ENCODE peak calls at places on chromosomes 16 and 17, in nine cellular contexts. One of them, this sample, is unnamed. For H3K36me3, the result is how much of the 10 kb centered on the place peaks cover.

GRCh38 chr17:79002291-79002690 is 7.3 kb downstream of the CANT1 start:
- DNase-seq in right atrium auricular region: no peak
- DNase-seq in breast epithelium: no peak
- DNase-seq in CD8-positive, alpha-beta memory T cell: no peak
- DNase-seq in pancreas: no peak
- DNase-seq in hepatocyte: no peak
- DNase-seq in body of pancreas: no peak
- DNase-seq in Caco-2: no peak
- DNase-seq in tibial nerve: no peak
- DNase-seq in this sample: no peak

GRCh38 chr17:5444209-5444608 is 5.3 kb upstream of the C1QBP start:
- DNase-seq in right atrium auricular region: no peak
- DNase-seq in breast epithelium: no peak
- DNase-seq in CD8-positive, alpha-beta memory T cell: no peak
- DNase-seq in pancreas: no peak
- DNase-seq in hepatocyte: no peak
- DNase-seq in body of pancreas: no peak
- DNase-seq in Caco-2: no peak
- DNase-seq in tibial nerve: no peak
- DNase-seq in this sample: no peak

GRCh38 chr17:77036841-77037381 is 103.9 kb upstream of the SEC14L1 start:
- DNase-seq in right atrium auricular region: no peak
- DNase-seq in breast epithelium: no peak
- DNase-seq in CD8-positive, alpha-beta memory T cell: no peak
- DNase-seq in pancreas: no peak
- DNase-seq in hepatocyte: no peak
- DNase-seq in body of pancreas: no peak
- DNase-seq in Caco-2: peak
- DNase-seq in tibial nerve: no peak
- DNase-seq in this sample: no peak

GRCh38 chr16:64455275-64455674 is 666.6 kb downstream of the CDH11 start:
- DNase-seq in right atrium auricular region: no peak
- DNase-seq in breast epithelium: no peak
- DNase-seq in CD8-positive, alpha-beta memory T cell: no peak
- DNase-seq in pancreas: no peak
- DNase-seq in hepatocyte: no peak
- DNase-seq in body of pancreas: no peak
- DNase-seq in Caco-2: no peak
- DNase-seq in tibial nerve: no peak
- DNase-seq in this sample: no peak

GRCh38 chr17:14882131-14882530 is 383.0 kb downstream of the PMP22 start:
- DNase-seq in right atrium auricular region: no peak
- DNase-seq in breast epithelium: no peak
- DNase-seq in CD8-positive, alpha-beta memory T cell: no peak
- DNase-seq in pancreas: no peak
- DNase-seq in hepatocyte: no peak
- DNase-seq in body of pancreas: no peak
- DNase-seq in Caco-2: no peak
- DNase-seq in tibial nerve: no peak
- DNase-seq in this sample: no peak

GRCh38 chr16:77555781-77556180 is 120.9 kb upstream of the ADAMTS18 start:
- DNase-seq in right atrium auricular region: no peak
- DNase-seq in breast epithelium: no peak
- DNase-seq in CD8-positive, alpha-beta memory T cell: no peak
- DNase-seq in pancreas: no peak
- DNase-seq in hepatocyte: no peak
- DNase-seq in body of pancreas: no peak
- DNase-seq in Caco-2: no peak
- DNase-seq in tibial nerve: no peak
- DNase-seq in this sample: no peak

GRCh38 chr17:57158296-57158695 is 73.2 kb downstream of the AKAP1 start:
- DNase-seq in right atrium auricular region: no peak
- DNase-seq in breast epithelium: no peak
- DNase-seq in CD8-positive, alpha-beta memory T cell: no peak
- DNase-seq in pancreas: no peak
- DNase-seq in hepatocyte: no peak
- DNase-seq in body of pancreas: no peak
- DNase-seq in Caco-2: no peak
- DNase-seq in tibial nerve: no peak
- DNase-seq in this sample: no peak

GRCh38 chr17:47896672-47897490 is 845 bp downstream of the SP2 start:
- DNase-seq in right atrium auricular region: peak
- DNase-seq in breast epithelium: no peak
- DNase-seq in CD8-positive, alpha-beta memory T cell: no peak
- DNase-seq in pancreas: no peak
- DNase-seq in hepatocyte: no peak
- DNase-seq in body of pancreas: no peak
- DNase-seq in Caco-2: no peak
- DNase-seq in tibial nerve: no peak
- DNase-seq in this sample: no peak

GRCh38 chr16:17469011-17469741 is 1.6 kb downstream of the XYLT1 start:
- DNase-seq in right atrium auricular region: no peak
- DNase-seq in breast epithelium: no peak
- DNase-seq in CD8-positive, alpha-beta memory T cell: no peak
- DNase-seq in pancreas: no peak
- DNase-seq in hepatocyte: no peak
- DNase-seq in body of pancreas: no peak
- DNase-seq in Caco-2: peak
- DNase-seq in tibial nerve: no peak
- DNase-seq in this sample: no peak

GRCh38 chr17:17264430-17264829 is 16.6 kb downstream of the COPS3 start:
- DNase-seq in right atrium auricular region: no peak
- DNase-seq in breast epithelium: no peak
- DNase-seq in CD8-positive, alpha-beta memory T cell: no peak
- DNase-seq in pancreas: no peak
- DNase-seq in hepatocyte: no peak
- DNase-seq in body of pancreas: no peak
- DNase-seq in Caco-2: no peak
- DNase-seq in tibial nerve: no peak
- DNase-seq in this sample: no peak
- H3K36me3 ChIP-seq in right atrium auricular region: half or more
- H3K36me3 ChIP-seq in breast epithelium: under half
- H3K36me3 ChIP-seq in CD8-positive, alpha-beta memory T cell: under half
- H3K36me3 ChIP-seq in pancreas: under half
- H3K36me3 ChIP-seq in hepatocyte: under half
- H3K36me3 ChIP-seq in body of pancreas: under half
- H3K36me3 ChIP-seq in Caco-2: under half
- H3K36me3 ChIP-seq in tibial nerve: half or more
- H3K36me3 ChIP-seq in this sample: half or more

GRCh38 chr17:64508683-64509082 is 1.9 kb downstream of the CEP95 start:
- DNase-seq in right atrium auricular region: no peak
- DNase-seq in breast epithelium: no peak
- DNase-seq in CD8-positive, alpha-beta memory T cell: no peak
- DNase-seq in pancreas: no peak
- DNase-seq in hepatocyte: no peak
- DNase-seq in body of pancreas: no peak
- DNase-seq in Caco-2: no peak
- DNase-seq in tibial nerve: no peak
- DNase-seq in this sample: no peak
- H3K36me3 ChIP-seq in right atrium auricular region: half or more
- H3K36me3 ChIP-seq in breast epithelium: under half
- H3K36me3 ChIP-seq in CD8-positive, alpha-beta memory T cell: under half
- H3K36me3 ChIP-seq in pancreas: under half
- H3K36me3 ChIP-seq in hepatocyte: under half
- H3K36me3 ChIP-seq in body of pancreas: under half
- H3K36me3 ChIP-seq in Caco-2: under half
- H3K36me3 ChIP-seq in tibial nerve: under half
- H3K36me3 ChIP-seq in this sample: under half

GRCh38 chr17:2964370-2964769 is 99.0 kb downstream of the OR1D5 start:
- DNase-seq in right atrium auricular region: no peak
- DNase-seq in breast epithelium: peak
- DNase-seq in CD8-positive, alpha-beta memory T cell: no peak
- DNase-seq in pancreas: no peak
- DNase-seq in hepatocyte: no peak
- DNase-seq in body of pancreas: no peak
- DNase-seq in Caco-2: no peak
- DNase-seq in tibial nerve: no peak
- DNase-seq in this sample: no peak

GRCh38 chr17:2964831-2965230 is 98.6 kb downstream of the OR1D5 start:
- DNase-seq in right atrium auricular region: no peak
- DNase-seq in breast epithelium: peak
- DNase-seq in CD8-positive, alpha-beta memory T cell: no peak
- DNase-seq in pancreas: no peak
- DNase-seq in hepatocyte: no peak
- DNase-seq in body of pancreas: no peak
- DNase-seq in Caco-2: no peak
- DNase-seq in tibial nerve: no peak
- DNase-seq in this sample: no peak

GRCh38 chr17:2967515-2967914 is 95.9 kb downstream of the OR1D5 start:
- DNase-seq in right atrium auricular region: no peak
- DNase-seq in breast epithelium: peak
- DNase-seq in CD8-positive, alpha-beta memory T cell: no peak
- DNase-seq in pancreas: no peak
- DNase-seq in hepatocyte: no peak
- DNase-seq in body of pancreas: no peak
- DNase-seq in Caco-2: no peak
- DNase-seq in tibial nerve: no peak
- DNase-seq in this sample: no peak

GRCh38 chr17:2964028-2964356 is 99.4 kb downstream of the OR1D5 start:
- DNase-seq in right atrium auricular region: no peak
- DNase-seq in breast epithelium: no peak
- DNase-seq in CD8-positive, alpha-beta memory T cell: no peak
- DNase-seq in pancreas: no peak
- DNase-seq in hepatocyte: no peak
- DNase-seq in body of pancreas: no peak
- DNase-seq in Caco-2: no peak
- DNase-seq in tibial nerve: no peak
- DNase-seq in this sample: no peak

GRCh38 chr17:2965621-2966275 is 97.7 kb downstream of the OR1D5 start:
- DNase-seq in right atrium auricular region: no peak
- DNase-seq in breast epithelium: peak
- DNase-seq in CD8-positive, alpha-beta memory T cell: no peak
- DNase-seq in pancreas: no peak
- DNase-seq in hepatocyte: peak
- DNase-seq in body of pancreas: no peak
- DNase-seq in Caco-2: peak
- DNase-seq in tibial nerve: no peak
- DNase-seq in this sample: no peak
- H3K36me3 ChIP-seq in right atrium auricular region: under half
- H3K36me3 ChIP-seq in breast epithelium: under half
- H3K36me3 ChIP-seq in CD8-positive, alpha-beta memory T cell: under half
- H3K36me3 ChIP-seq in pancreas: under half
- H3K36me3 ChIP-seq in hepatocyte: under half
- H3K36me3 ChIP-seq in body of pancreas: under half
- H3K36me3 ChIP-seq in Caco-2: under half
- H3K36me3 ChIP-seq in tibial nerve: under half
- H3K36me3 ChIP-seq in this sample: under half

GRCh38 chr17:17243163-17243562 is 6.2 kb upstream of the FLCN start:
- DNase-seq in right atrium auricular region: no peak
- DNase-seq in breast epithelium: no peak
- DNase-seq in CD8-positive, alpha-beta memory T cell: no peak
- DNase-seq in pancreas: no peak
- DNase-seq in hepatocyte: no peak
- DNase-seq in body of pancreas: no peak
- DNase-seq in Caco-2: no peak
- DNase-seq in tibial nerve: no peak
- DNase-seq in this sample: no peak

GRCh38 chr17:17241656-17242055 is 4.7 kb upstream of the FLCN start:
- DNase-seq in right atrium auricular region: no peak
- DNase-seq in breast epithelium: no peak
- DNase-seq in CD8-positive, alpha-beta memory T cell: no peak
- DNase-seq in pancreas: no peak
- DNase-seq in hepatocyte: no peak
- DNase-seq in body of pancreas: no peak
- DNase-seq in Caco-2: no peak
- DNase-seq in tibial nerve: no peak
- DNase-seq in this sample: no peak

GRCh38 chr17:17242246-17242645 is 5.3 kb upstream of the FLCN start:
- DNase-seq in right atrium auricular region: no peak
- DNase-seq in breast epithelium: no peak
- DNase-seq in CD8-positive, alpha-beta memory T cell: no peak
- DNase-seq in pancreas: no peak
- DNase-seq in hepatocyte: no peak
- DNase-seq in body of pancreas: no peak
- DNase-seq in Caco-2: no peak
- DNase-seq in tibial nerve: no peak
- DNase-seq in this sample: no peak

GRCh38 chr17:17252149-17252810 is 15.3 kb upstream of the FLCN start:
- DNase-seq in right atrium auricular region: no peak
- DNase-seq in breast epithelium: no peak
- DNase-seq in CD8-positive, alpha-beta memory T cell: no peak
- DNase-seq in pancreas: no peak
- DNase-seq in hepatocyte: no peak
- DNase-seq in body of pancreas: no peak
- DNase-seq in Caco-2: no peak
- DNase-seq in tibial nerve: no peak
- DNase-seq in this sample: no peak

GRCh38 chr17:17246879-17247278 is 9.9 kb upstream of the FLCN start:
- DNase-seq in right atrium auricular region: no peak
- DNase-seq in breast epithelium: no peak
- DNase-seq in CD8-positive, alpha-beta memory T cell: no peak
- DNase-seq in pancreas: no peak
- DNase-seq in hepatocyte: no peak
- DNase-seq in body of pancreas: no peak
- DNase-seq in Caco-2: no peak
- DNase-seq in tibial nerve: no peak
- DNase-seq in this sample: no peak
- H3K36me3 ChIP-seq in right atrium auricular region: half or more
- H3K36me3 ChIP-seq in breast epithelium: under half
- H3K36me3 ChIP-seq in CD8-positive, alpha-beta memory T cell: under half
- H3K36me3 ChIP-seq in pancreas: under half
- H3K36me3 ChIP-seq in hepatocyte: under half
- H3K36me3 ChIP-seq in body of pancreas: under half
- H3K36me3 ChIP-seq in Caco-2: under half
- H3K36me3 ChIP-seq in tibial nerve: half or more
- H3K36me3 ChIP-seq in this sample: under half

DNA sequence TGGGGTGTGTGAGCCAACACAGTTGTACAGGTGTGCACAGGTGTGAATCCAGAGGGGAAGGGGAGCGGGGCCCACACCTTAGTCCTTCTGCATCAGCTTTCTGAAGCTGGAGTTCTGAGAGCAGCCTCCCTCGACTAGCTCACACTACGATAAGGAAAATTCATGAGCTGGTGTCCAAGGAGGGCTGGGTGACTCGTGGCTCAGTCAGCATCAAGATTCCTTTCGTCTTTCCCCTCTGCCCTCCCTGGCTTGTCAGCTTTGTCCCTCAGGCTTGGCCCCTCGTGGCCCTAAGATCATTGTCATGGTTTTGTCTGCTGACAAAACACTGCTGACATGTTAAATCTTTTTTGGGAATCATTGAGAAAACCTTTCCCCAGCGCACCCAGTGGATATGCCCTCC is 47.5 kb downstream of the OR1D5 start:
- DNase-seq in right atrium auricular region: no peak
- DNase-seq in breast epithelium: no peak
- DNase-seq in CD8-positive, alpha-beta memory T cell: no peak
- DNase-seq in pancreas: no peak
- DNase-seq in hepatocyte: no peak
- DNase-seq in body of pancreas: no peak
- DNase-seq in Caco-2: no peak
- DNase-seq in tibial nerve: no peak
- DNase-seq in this sample: no peak
- H3K36me3 ChIP-seq in right atrium auricular region: under half
- H3K36me3 ChIP-seq in breast epithelium: under half
- H3K36me3 ChIP-seq in CD8-positive, alpha-beta memory T cell: under half
- H3K36me3 ChIP-seq in pancreas: under half
- H3K36me3 ChIP-seq in hepatocyte: under half
- H3K36me3 ChIP-seq in body of pancreas: under half
- H3K36me3 ChIP-seq in Caco-2: under half
- H3K36me3 ChIP-seq in tibial nerve: under half
- H3K36me3 ChIP-seq in this sample: under half

This sample was measured in thoracic aorta.